ENCODE peak calls at places on chromosomes 11 and 22, in ten cellular contexts. W, Z, D, O, Y, B, Q, T, N and M are unnamed samples.
A peak's percentile ranks its signal among the peaks of the same experiment; 100 is the strongest.

GRCh38 chr22:22948651-22949611 is 61.3 kb downstream of the IGLL5 start:
- DNase-seq in Z (no peak), Q (no peak), Y (no peak), W (peak; percentile 3), O (no peak), B (peak; percentile 38), D (no peak), N (no peak), T (no peak), M (no peak)

GRCh38 chr11:122649133-122649532 is 6.4 kb upstream of the UBASH3B start:
- DNase-seq in N (peak; percentile 68), Q (no peak), B (no peak), W (no peak), T (no peak), Y (no peak), D (no peak), Z (no peak), O (no peak), M (no peak)

GRCh38 chr11:8282621-8283509 is 19.2 kb upstream of the LMO1 start:
- DNase-seq in O (no peak), Q (no peak), N (no peak), Y (no peak), Z (peak; percentile 81), D (no peak), W (no peak), T (peak; percentile 56), B (no peak), M (no peak)

GRCh38 chr11:14645985-14646900 is 2.6 kb downstream of the PDE3B start:
- DNase-seq in Q (no peak), D (peak; percentile 45), T (no peak), B (no peak), Y (no peak), N (no peak), W (no peak), O (no peak), Z (no peak), M (no peak)

GRCh38 chr11:48055292-48056132 is 75.2 kb downstream of the PTPRJ start:
- DNase-seq in N (no peak), T (peak; percentile 17), Y (peak; percentile 61), Q (peak; percentile 97), O (peak; percentile 71), Z (peak; percentile 84), B (no peak), W (no peak), D (peak; percentile 89), M (no peak)

GRCh38 chr11:106456651-106457050 is 379.2 kb downstream of the AASDHPPT start:
- DNase-seq in Q (no peak), N (no peak), T (no peak), B (no peak), D (no peak), O (no peak), W (no peak), Y (no peak), Z (no peak), M (no peak)

GRCh38 chr22:41446057-41446501 is 522 bp downstream of the TOB2 start:
- DNase-seq in N (no peak), Z (peak; percentile 56), Q (no peak), W (peak; percentile 13), D (peak; percentile 39), T (no peak), B (no peak), O (peak; percentile 57), Y (no peak), M (peak; percentile 62)

GRCh38 chr11:34512810-34513673 is 552 bp downstream of the ELF5 start:
- DNase-seq in T (peak; percentile 67), O (peak; percentile 57), W (peak; percentile 48), D (peak; percentile 62), Y (no peak), B (no peak), N (peak; percentile 81), Z (peak; percentile 74), Q (no peak), M (no peak)

GRCh38 chr22:39418696-39419095 is 19.1 kb downstream of the TAB1 start:
- DNase-seq in T (no peak), B (no peak), O (no peak), N (no peak), D (no peak), W (no peak), Q (no peak), Y (no peak), Z (no peak), M (no peak)

GRCh38 chr11:119505861-119506260 is 82.9 kb upstream of the THY1 start:
- DNase-seq in B (no peak), T (no peak), O (no peak), N (no peak), D (no peak), Q (no peak), Z (peak; percentile 59), W (no peak), Y (no peak), M (no peak)

GRCh38 chr11:101582242-101583052 is 1.4 kb downstream of the TRPC6 start:
- DNase-seq in B (no peak), O (no peak), Q (no peak), Z (peak; percentile 67), Y (no peak), T (peak; percentile 32), N (peak; percentile 19), W (no peak), D (no peak), M (no peak)

GRCh38 chr22:43113516-43114251 is 3.1 kb downstream of the BIK start:
- DNase-seq in Y (no peak), O (no peak), D (no peak), N (no peak), Q (no peak), B (no peak), Z (no peak), W (no peak), T (no peak), M (no peak)

GRCh38 chr11:126465573-126466287 is 110.2 kb downstream of the ST3GAL4 start:
- DNase-seq in T (no peak), D (peak; percentile 80), Q (no peak), B (no peak), Z (no peak), O (no peak), N (no peak), Y (no peak), W (no peak), M (no peak)

GRCh38 chr11:73388241-73389133 is 12.3 kb downstream of the RELT start:
- DNase-seq in D (no peak), B (peak; percentile 74), O (no peak), N (no peak), Q (no peak), W (no peak), T (no peak), Z (peak; percentile 67), Y (no peak), M (no peak)

GRCh38 chr11:83971063-83971462 is 684.9 kb upstream of the CCDC90B start:
- DNase-seq in T (no peak), W (no peak), Q (peak; percentile 62), Y (no peak), Z (no peak), N (no peak), O (no peak), B (no peak), D (no peak), M (no peak)

GRCh38 chr11:95156916-95157568 is 67.4 kb downstream of the ENDOD1 start:
- DNase-seq in B (no peak), Q (no peak), W (no peak), D (no peak), O (no peak), N (peak; percentile 36), Y (no peak), Z (no peak), T (no peak), M (no peak)

GRCh38 chr22:30044369-30044768 is 35.9 kb upstream of the HORMAD2 start:
- DNase-seq in W (peak; percentile 95), Q (peak; percentile 95), O (peak; percentile 72), Z (peak; percentile 12), D (no peak), B (no peak), Y (no peak), T (no peak), N (peak; percentile 87), M (no peak)

GRCh38 chr11:111663820-111664219 is 61.6 kb downstream of the SIK2 start:
- DNase-seq in B (no peak), T (no peak), Y (no peak), O (no peak), D (no peak), Z (no peak), N (peak; percentile 16), Q (no peak), W (peak; percentile 16), M (no peak)

GRCh38 chr22:50129121-50129734 is 39.4 kb downstream of the MOV10L1 start:
- DNase-seq in D (no peak), Z (no peak), W (no peak), N (no peak), T (no peak), B (no peak), Y (no peak), Q (peak; percentile 65), O (no peak), M (no peak)

GRCh38 chr11:123218451-123218850 is 23.4 kb upstream of the CLMP start:
- DNase-seq in D (no peak), O (no peak), W (peak; percentile 29), Q (no peak), Z (no peak), T (no peak), B (no peak), N (no peak), Y (no peak), M (no peak)